ENCODE peak calls at places on chromosomes 5 and 9, in eight cellular contexts. V, B, H, A, N, P, T and S are unnamed samples.

GRCh38 chr5:153565822-153566221 is 75.4 kb downstream of the GRIA1 start:
- DNase-seq in N (no peak), P (no peak), A (no peak), V (no peak), T (no peak), B (no peak), H (no peak), S (no peak)

GRCh38 chr5:73039082-73039481 is 81.3 kb upstream of the TMEM171 start:
- DNase-seq in P (no peak), T (no peak), V (peak; percentile 10), N (no peak), H (no peak), B (peak; percentile 78), A (no peak), S (no peak)

GRCh38 chr5:179930788-179931473 is 23.2 kb upstream of the TBC1D9B start:
- DNase-seq in N (no peak), H (no peak), V (no peak), T (no peak), B (no peak), P (no peak), A (no peak), S (no peak)

GRCh38 chr9:137953683-137954438 is 76.3 kb downstream of the CACNA1B start:
- DNase-seq in V (no peak), A (no peak), B (no peak), P (no peak), T (no peak), N (no peak), H (no peak), S (no peak)

GRCh38 chr9:127452481-127453092 is 1.3 kb downstream of the LRSAM1 start:
- DNase-seq in B (no peak), A (peak; percentile 57), N (no peak), T (peak; percentile 90), V (no peak), H (no peak), P (peak; percentile 76), S (peak; percentile 79)

GRCh38 chr5:131112424-131112823 is 52.6 kb downstream of the HINT1 start:
- DNase-seq in N (no peak), V (no peak), H (no peak), B (peak; percentile 36), P (no peak), A (no peak), T (no peak), S (no peak)

GRCh38 chr9:76744336-76744735 is 19.9 kb upstream of the PCA3 start:
- DNase-seq in V (no peak), N (no peak), B (no peak), A (no peak), P (no peak), T (no peak), H (no peak), S (no peak)

GRCh38 chr9:4182831-4183230 is 117.0 kb downstream of the GLIS3 start:
- DNase-seq in T (no peak), A (no peak), B (no peak), P (no peak), N (no peak), V (no peak), H (no peak), S (no peak)

GRCh38 chr9:129750010-129750409 is 2.8 kb downstream of the PTGES start:
- DNase-seq in A (no peak), T (no peak), N (no peak), H (peak; percentile 60), P (no peak), B (no peak), V (no peak), S (no peak)

GRCh38 chr9:86926130-86926529 is 21.2 kb downstream of the GAS1 start:
- DNase-seq in N (no peak), P (no peak), T (no peak), B (no peak), H (no peak), A (no peak), V (no peak), S (no peak)

GRCh38 chr5:1975406-1975715 is 92.6 kb upstream of the IRX4 start:
- DNase-seq in P (no peak), N (peak; percentile 80), H (no peak), V (no peak), T (no peak), A (no peak), B (no peak), S (no peak)

GRCh38 chr5:139946440-139946839 is 96.7 kb downstream of the NRG2 start:
- DNase-seq in N (no peak), P (no peak), T (no peak), A (no peak), B (no peak), H (no peak), V (no peak), S (no peak)

GRCh38 chr9:114549677-114550330 is 37.8 kb upstream of the ATP6V1G1 start:
- DNase-seq in B (no peak), P (no peak), H (no peak), T (no peak), A (no peak), V (no peak), N (no peak), S (no peak)

GRCh38 chr5:83387041-83387440 is 84.5 kb upstream of the VCAN start:
- DNase-seq in P (no peak), T (no peak), B (no peak), N (no peak), H (peak; percentile 7), A (no peak), V (no peak), S (no peak)

GRCh38 chr9:100999914-101000540 is 28.5 kb upstream of the PLPPR1 start:
- DNase-seq in B (no peak), P (no peak), N (no peak), T (no peak), H (no peak), A (no peak), V (no peak), S (no peak)

GRCh38 chr5:2755811-2756210 is 4.3 kb upstream of the IRX2 start:
- DNase-seq in B (no peak), P (no peak), A (peak; percentile 30), N (peak; percentile 60), V (peak; percentile 30), T (no peak), H (no peak), S (no peak)

GRCh38 chr5:139693676-139694364 is 45.7 kb downstream of the CXXC5 start:
- DNase-seq in H (no peak), T (no peak), P (no peak), A (no peak), N (no peak), B (no peak), V (no peak), S (no peak)

GRCh38 chr5:54985301-54986268 is at the start of gene ESM1:
- DNase-seq in H (no peak), T (no peak), V (no peak), A (no peak), B (no peak), P (no peak), N (no peak), S (no peak)

GRCh38 chr9:14400658-14400995 is 86.7 kb upstream of the NFIB start:
- DNase-seq in T (peak; percentile 25), V (peak; percentile 63), N (no peak), B (peak; percentile 83), A (no peak), H (peak; percentile 67), P (peak; percentile 23), S (no peak)

GRCh38 chr9:113943112-113944009 is 67.3 kb downstream of the ZNF618 start:
- DNase-seq in H (no peak), P (no peak), V (no peak), T (peak; percentile 7), B (no peak), N (peak; percentile 67), A (no peak), S (no peak)

GRCh38 chr5:157267766-157268480 is 2.0 kb downstream of the CYFIP2 start:
- DNase-seq in N (no peak), B (no peak), P (peak; percentile 32), T (no peak), H (no peak), A (no peak), V (no peak), S (no peak)

GRCh38 chr5:83474986-83475385 is 3.4 kb downstream of the VCAN start:
- DNase-seq in A (peak; percentile 23), T (no peak), V (peak; percentile 40), B (no peak), N (no peak), P (no peak), H (no peak), S (no peak)

GRCh38 chr5:171092194-171092593 is 216.9 kb upstream of the TLX3 start:
- DNase-seq in T (no peak), B (no peak), H (peak; percentile 3), N (no peak), A (no peak), P (no peak), V (no peak), S (no peak)

DNA sequence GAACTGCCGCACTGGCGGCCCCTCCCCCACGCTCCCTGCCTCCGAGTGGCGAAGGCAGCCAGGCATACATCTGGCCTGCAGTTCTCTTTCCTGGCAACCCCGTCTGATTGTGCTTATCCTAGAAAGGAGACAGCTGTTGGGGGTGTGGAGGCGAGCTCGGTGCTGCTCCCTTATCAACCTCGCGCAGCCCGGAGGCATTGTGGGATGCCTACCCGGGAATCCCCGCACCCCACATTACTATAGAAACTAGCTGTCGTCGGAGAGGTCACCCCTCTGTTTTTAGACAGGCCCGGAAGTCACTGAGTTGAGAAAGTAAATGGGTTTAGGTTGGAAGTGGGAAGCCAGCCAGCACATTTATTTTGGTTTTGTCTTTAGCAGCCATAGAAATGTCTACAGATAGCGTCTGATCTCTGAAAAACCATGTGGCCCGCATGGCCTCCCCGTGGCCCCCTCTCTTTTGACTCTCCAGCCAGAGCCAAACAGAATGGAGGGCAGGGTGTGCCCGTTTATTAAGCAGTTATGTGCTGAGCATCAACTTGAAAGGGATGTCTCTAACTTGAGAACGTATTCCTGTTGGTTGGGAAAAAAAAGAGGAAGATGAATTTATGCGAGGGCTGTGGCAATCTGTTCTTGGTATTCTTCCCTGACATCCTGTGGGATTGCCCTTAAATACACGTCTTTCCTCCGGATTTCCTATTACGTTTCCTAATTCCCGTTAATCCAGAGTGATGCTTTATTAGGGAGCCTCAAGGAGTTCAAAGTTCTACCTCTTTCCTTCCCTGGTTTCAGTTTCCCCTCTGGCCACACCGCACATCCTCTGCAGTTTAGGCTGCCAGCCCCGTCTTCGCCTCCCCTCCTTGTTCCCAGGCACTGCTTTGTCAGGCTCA is 3.9 kb downstream of the STC2 start:
- DNase-seq in N (no peak), A (no peak), H (no peak), T (peak; percentile 83), V (peak; percentile 60), P (peak; percentile 90), B (no peak), S (no peak)
- H3K4me1 ChIP-seq in N (peaks cover 60% of the 10 kb centered on the region), A (peaks cover 8% of the 10 kb centered on the region), H (peaks cover 8% of the 10 kb centered on the region), T (peaks cover 3% of the 10 kb centered on the region), V (peaks cover 34% of the 10 kb centered on the region), P (peaks cover 96% of the 10 kb centered on the region), B (no peaks in the 10 kb centered on the region), S (no peaks in the 10 kb centered on the region)

GRCh38 chr5:154741415-154741814 is 13.8 kb upstream of the LARP1 start:
- DNase-seq in P (no peak), V (no peak), B (no peak), N (no peak), A (no peak), T (no peak), H (no peak), S (no peak)
- TF ChIP-seq CTCF in P (no peak), V (no peak), B (no peak), N (no peak), A (no peak), T (no peak), H (no peak), S (no peak)

GRCh38 chr9:38269752-38270151 is 122.8 kb upstream of the ALDH1B1 start:
- DNase-seq in V (no peak), B (no peak), A (no peak), N (no peak), T (no peak), H (no peak), P (no peak), S (no peak)
- H3K4me1 ChIP-seq in V (no peaks in the 10 kb centered on the region), B (no peaks in the 10 kb centered on the region), A (no peaks in the 10 kb centered on the region), N (no peaks in the 10 kb centered on the region), T (no peaks in the 10 kb centered on the region), H (no peaks in the 10 kb centered on the region), P (no peaks in the 10 kb centered on the region), S (no peaks in the 10 kb centered on the region)

GRCh38 chr9:133844876-133845658 is 106.9 kb upstream of the SARDH start:
- DNase-seq in V (no peak), P (peak; percentile 79), A (no peak), B (no peak), N (no peak), T (peak; percentile 50), H (no peak), S (peak; percentile 73)
- TF ChIP-seq CTCF in V (no peak), P (no peak), A (no peak), B (no peak), N (no peak), T (no peak), H (no peak), S (no peak)